ENCODE peak calls at places on chromosomes 4 and X, in seven cellular contexts. L is K562, M is SK-N-SH, G is GM12892, U is H1, V is GM12878, X is HepG2. Z is an unnamed sample.

GRCh38 chr4:67680568-67681222 is 20.3 kb downstream of the UBA6 start:
- DNase-seq in U (no peak), X (peak), M (no peak), V (no peak), G (no peak), L (no peak), Z (no peak)

GRCh38 chr4:169293343-169294176 is 22.8 kb upstream of the SH3RF1 start:
- DNase-seq in U (no peak), L (no peak), M (no peak), G (no peak), X (no peak), V (peak), Z (no peak)

GRCh38 chrX:140141444-140142029 is 176.2 kb upstream of the CXorf66 start:
- DNase-seq in M (peak), V (peak), U (peak), G (no peak), X (peak), L (peak), Z (no peak)

GRCh38 chr4:139553751-139554670 is 2.0 kb downstream of the SETD7 start:
- DNase-seq in L (no peak), M (no peak), G (no peak), X (no peak), V (no peak), U (no peak), Z (no peak)

GRCh38 chr4:57131849-57132745 is 21.9 kb upstream of the IGFBP7 start:
- DNase-seq in X (peak), L (no peak), M (no peak), G (no peak), U (no peak), V (no peak), Z (no peak)

GRCh38 chrX:8314881-8315280 is 143.8 kb upstream of the VCX2 start:
- DNase-seq in V (no peak), L (no peak), X (no peak), G (no peak), U (no peak), M (no peak), Z (no peak)

GRCh38 chr4:80466618-80467017 is 131.1 kb downstream of the CFAP299 start:
- DNase-seq in V (no peak), G (no peak), X (no peak), U (no peak), M (no peak), L (no peak), Z (no peak)

GRCh38 chrX:46545111-46546005 is at the start of gene ZNF674:
- DNase-seq in X (peak), M (peak), V (peak), U (peak), G (peak), L (peak), Z (peak)

GRCh38 chr4:71125137-71125536 is 131.7 kb downstream of the DCK start:
- DNase-seq in X (no peak), M (no peak), G (no peak), V (no peak), U (no peak), L (no peak), Z (no peak)

GRCh38 chr4:791866-792630 is 33.9 kb downstream of the CPLX1 start:
- DNase-seq in M (no peak), G (no peak), U (no peak), V (no peak), X (no peak), L (peak), Z (no peak)
- TF ChIP-seq TAF1 in M (no peak), G (no peak), U (peak), V (no peak), X (no peak), L (no peak), Z (no peak)

GRCh38 chrX:15203694-15204093 is 66.2 kb downstream of the ASB9 start:
- DNase-seq in G (no peak), X (no peak), V (no peak), M (no peak), U (no peak), L (no peak), Z (no peak)

GRCh38 chrX:15204130-15204751 is 65.6 kb downstream of the ASB9 start:
- DNase-seq in L (no peak), V (peak), U (no peak), X (no peak), M (no peak), G (no peak), Z (no peak)

GRCh38 chrX:15207994-15208393 is 61.9 kb downstream of the ASB9 start:
- DNase-seq in L (no peak), G (no peak), U (no peak), V (no peak), M (no peak), X (no peak), Z (no peak)

GRCh38 chrX:15207384-15207783 is 62.5 kb downstream of the ASB9 start:
- DNase-seq in U (no peak), V (no peak), X (no peak), L (no peak), G (no peak), M (no peak), Z (no peak)

DNA sequence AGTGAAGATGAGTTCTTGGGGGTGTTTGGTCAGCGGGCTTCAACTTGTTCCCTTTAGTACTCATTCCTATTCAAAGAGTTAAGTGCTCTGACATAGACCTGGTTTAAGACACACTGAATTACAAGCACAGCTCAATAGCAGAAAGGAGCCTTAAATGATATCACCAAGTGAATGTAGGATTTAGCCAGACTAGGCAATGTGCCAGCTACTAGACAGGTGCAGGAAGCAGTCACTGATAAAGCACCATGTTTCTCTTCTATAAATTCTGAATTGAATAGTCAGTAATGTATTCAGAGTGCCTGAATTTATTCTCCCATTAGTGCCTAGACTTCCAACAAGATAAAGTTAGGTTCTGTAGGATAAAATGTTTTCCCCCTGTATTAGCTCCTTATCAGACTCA is 63.6 kb downstream of the ASB9 start:
- DNase-seq in X (no peak), M (no peak), U (no peak), G (no peak), L (peak), V (no peak), Z (no peak)
- TF ChIP-seq TAF1 in X (no peak), M (no peak), U (no peak), G (no peak), L (no peak), V (no peak), Z (no peak)

DNA sequence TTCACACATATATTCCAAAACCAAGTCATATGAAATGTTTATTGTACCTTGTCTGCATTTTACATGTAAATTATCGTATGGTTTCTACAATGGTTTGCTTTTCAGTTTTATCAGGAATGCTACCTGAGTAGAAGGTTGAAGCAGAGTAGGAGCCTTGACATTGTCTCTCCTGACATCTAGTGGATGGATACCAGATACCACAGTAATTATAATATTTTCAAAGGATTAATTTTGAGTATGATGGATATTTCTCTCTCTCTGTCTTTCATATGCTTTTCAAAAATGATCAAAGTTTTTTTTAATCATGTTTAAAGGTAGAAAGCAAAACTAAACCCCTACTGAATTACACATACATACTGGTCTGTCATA is 109.4 kb upstream of the KLHL13 start:
- DNase-seq in L (peak), U (no peak), X (peak), V (peak), M (peak), G (no peak), Z (no peak)
- TF ChIP-seq TAF1 in L (no peak), U (no peak), X (no peak), V (no peak), M (no peak), G (no peak), Z (no peak)

GRCh38 chr4:11506194-11506593 is 77.5 kb upstream of the HS3ST1 start:
- DNase-seq in G (no peak), V (no peak), X (no peak), U (no peak), M (no peak), L (no peak), Z (no peak)

GRCh38 chr4:11503166-11503565 is 74.5 kb upstream of the HS3ST1 start:
- DNase-seq in U (no peak), L (no peak), M (no peak), G (no peak), X (no peak), V (no peak), Z (no peak)

GRCh38 chr4:11505225-11505971 is 76.7 kb upstream of the HS3ST1 start:
- DNase-seq in V (no peak), L (no peak), G (no peak), U (no peak), M (no peak), X (no peak), Z (no peak)

GRCh38 chr4:11511321-11511720 is 82.6 kb upstream of the HS3ST1 start:
- DNase-seq in G (no peak), U (no peak), M (no peak), L (no peak), X (no peak), V (no peak), Z (no peak)

DNA sequence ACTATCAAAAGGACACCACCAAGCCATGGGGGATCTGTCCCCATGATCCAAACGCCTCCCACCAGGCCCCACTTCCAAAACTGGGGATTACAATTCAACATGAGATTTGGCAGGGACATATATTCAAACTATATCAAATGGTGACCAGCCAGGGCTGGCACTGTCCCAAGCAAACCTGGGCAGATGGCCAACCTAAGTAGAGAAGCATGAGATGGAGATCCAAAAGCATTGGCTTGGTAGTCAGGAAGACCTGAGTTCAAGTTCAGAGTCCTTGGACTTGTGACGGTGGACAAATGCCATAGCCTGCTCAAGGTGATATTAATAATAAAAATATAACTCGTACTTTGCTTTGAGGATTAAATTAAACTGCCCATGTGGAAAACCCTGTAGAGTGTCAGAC is 79.2 kb upstream of the HS3ST1 start:
- DNase-seq in V (no peak), U (no peak), L (no peak), G (no peak), M (no peak), X (no peak), Z (no peak)
- TF ChIP-seq TAF1 in V (no peak), U (no peak), L (no peak), G (no peak), M (no peak), X (no peak), Z (no peak)

GRCh38 chrX:13103111-13103913 is 58.9 kb upstream of the FAM9C start:
- DNase-seq in L (peak), X (no peak), U (no peak), G (no peak), M (no peak), V (no peak), Z (no peak)

GRCh38 chrX:13103914-13104274 is 59.5 kb upstream of the FAM9C start:
- DNase-seq in V (no peak), L (no peak), M (no peak), X (no peak), U (no peak), G (no peak), Z (no peak)

GRCh38 chrX:13102636-13103035 is 58.2 kb upstream of the FAM9C start:
- DNase-seq in L (no peak), U (no peak), G (no peak), X (no peak), M (no peak), V (no peak), Z (no peak)

GRCh38 chrX:13099121-13099520 is 54.7 kb upstream of the FAM9C start:
- DNase-seq in L (no peak), U (no peak), M (no peak), V (no peak), G (no peak), X (no peak), Z (no peak)

GRCh38 chrX:13101439-13102139 is 57.2 kb upstream of the FAM9C start:
- DNase-seq in X (no peak), M (no peak), L (peak), U (no peak), V (no peak), G (no peak), Z (no peak)
- TF ChIP-seq TAF1 in X (no peak), M (no peak), L (no peak), U (no peak), V (no peak), G (no peak), Z (no peak)

DNA sequence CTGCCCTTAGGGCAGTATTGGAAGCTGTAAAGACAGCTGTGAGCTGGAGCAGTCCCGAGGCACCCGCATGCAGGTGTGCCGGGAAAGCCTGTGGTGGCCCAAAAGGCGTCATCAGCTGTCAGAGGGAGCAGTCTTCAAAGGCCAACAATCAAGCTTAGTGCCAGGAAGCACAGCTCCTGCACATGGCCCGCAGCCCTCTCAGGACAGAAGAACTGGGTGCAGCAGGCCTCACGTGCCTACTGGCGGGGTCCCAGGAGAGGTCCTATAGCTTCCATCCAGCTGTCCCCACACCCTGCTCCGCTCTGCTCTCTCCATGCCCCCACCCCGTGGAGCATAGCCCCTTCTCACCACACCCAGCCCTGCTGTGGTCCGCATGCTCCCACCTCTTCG is 92.2 kb upstream of the TRIM2 start:
- DNase-seq in X (no peak), G (no peak), L (no peak), M (no peak), V (no peak), U (no peak), Z (no peak)
- TF ChIP-seq TAF1 in X (no peak), G (no peak), L (no peak), M (no peak), V (no peak), U (no peak), Z (no peak)

DNA sequence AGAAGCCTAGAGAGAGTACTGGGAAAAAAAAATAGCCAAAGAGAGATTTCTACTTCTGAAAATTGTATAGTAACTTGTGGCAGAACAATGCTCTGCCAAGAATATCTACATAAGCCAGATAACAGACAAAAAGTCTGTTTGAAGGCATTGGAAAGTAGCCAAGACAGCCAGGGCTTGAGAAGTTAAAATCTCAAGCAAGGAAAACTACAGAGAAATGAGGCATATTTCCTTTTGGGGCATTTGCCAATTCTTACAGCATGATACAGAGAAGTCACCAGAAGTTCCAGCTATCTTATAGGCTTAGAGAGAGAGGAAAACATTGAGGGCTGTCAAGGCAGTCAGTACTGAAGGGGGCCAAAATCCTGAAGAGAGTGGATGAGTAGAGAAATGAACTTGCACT is 646.1 kb downstream of the RPA4 start:
- DNase-seq in G (no peak), X (no peak), M (no peak), V (no peak), U (no peak), L (no peak), Z (no peak)
- TF ChIP-seq TAF1 in G (no peak), X (no peak), M (no peak), V (no peak), U (no peak), L (no peak), Z (no peak)

Z was measured in GM12891.